ENCODE peak calls at places on chromosomes 4 and X, in five cellular contexts. Z is H9, U is IMR-90, E is H1, H is neuronal stem cell. M is an unnamed sample. For H3K9me3, the result is how much of the 10 kb centered on the place peaks cover.

GRCh38 chr4:174156239-174156826 is 127.1 kb downstream of the FBXO8 start:
- DNase-seq in Z (no peak), U (peak), E (no peak), H (peak), M (peak)

GRCh38 chr4:137267024-137267423 is 265.3 kb downstream of the PCDH18 start:
- DNase-seq in Z (no peak), U (peak), E (no peak), H (no peak), M (no peak)

GRCh38 chrX:68932611-68933010 is 103.8 kb downstream of the EFNB1 start:
- DNase-seq in Z (no peak), U (no peak), E (no peak), H (no peak), M (no peak)

GRCh38 chr4:73653695-73654106 is 33.5 kb upstream of the RASSF6 start:
- DNase-seq in Z (no peak), U (peak), E (no peak), H (peak), M (peak)

GRCh38 chr4:149223659-149224058 is 592.0 kb downstream of the IQCM start:
- DNase-seq in Z (no peak), U (peak), E (no peak), H (no peak), M (no peak)

GRCh38 chr4:141180991-141181760 is 39.5 kb upstream of the ZNF330 start:
- DNase-seq in Z (no peak), U (no peak), E (no peak), H (no peak), M (no peak)

GRCh38 chr4:28682872-28683271 is 1822.2 kb downstream of the STIM2 start:
- DNase-seq in Z (no peak), U (no peak), E (peak), H (no peak), M (no peak)

GRCh38 chr4:48360285-48360965 is 19.1 kb downstream of the SLAIN2 start:
- DNase-seq in Z (no peak), U (peak), E (no peak), H (no peak), M (peak)

GRCh38 chr4:169791064-169791463 is 33.3 kb upstream of the HPF1 start:
- DNase-seq in Z (no peak), U (no peak), E (no peak), H (no peak), M (no peak)

GRCh38 chr4:141153751-141154510 is 20.7 kb upstream of the RNF150 start:
- DNase-seq in Z (no peak), U (peak), E (no peak), H (no peak), M (peak)

DNA sequence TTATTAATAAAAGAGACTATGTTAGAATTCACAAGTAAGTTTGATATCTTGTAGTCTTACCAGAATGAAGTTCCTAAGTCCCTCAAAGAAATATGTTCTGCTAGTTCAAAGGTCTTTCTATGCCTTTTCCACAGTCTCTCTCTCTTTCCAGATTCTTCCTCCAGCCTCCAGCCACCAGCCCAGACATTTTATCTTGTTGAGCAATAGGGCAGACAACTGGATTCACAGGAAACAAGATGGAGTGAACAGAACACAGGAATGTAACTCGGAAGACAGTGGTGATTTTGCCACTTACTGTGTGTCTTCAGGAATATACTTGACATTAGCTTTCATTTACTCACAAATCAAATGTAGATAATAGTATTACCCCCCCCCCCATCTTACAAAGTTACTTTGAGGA is 17.1 kb upstream of the CPEB2 start:
- DNase-seq in Z (no peak), U (no peak), E (no peak), H (no peak), M (peak)
- H2BK15ac ChIP-seq in Z (no peak), U (no peak), E (no peak), H (no peak), M (no peak)

DNA sequence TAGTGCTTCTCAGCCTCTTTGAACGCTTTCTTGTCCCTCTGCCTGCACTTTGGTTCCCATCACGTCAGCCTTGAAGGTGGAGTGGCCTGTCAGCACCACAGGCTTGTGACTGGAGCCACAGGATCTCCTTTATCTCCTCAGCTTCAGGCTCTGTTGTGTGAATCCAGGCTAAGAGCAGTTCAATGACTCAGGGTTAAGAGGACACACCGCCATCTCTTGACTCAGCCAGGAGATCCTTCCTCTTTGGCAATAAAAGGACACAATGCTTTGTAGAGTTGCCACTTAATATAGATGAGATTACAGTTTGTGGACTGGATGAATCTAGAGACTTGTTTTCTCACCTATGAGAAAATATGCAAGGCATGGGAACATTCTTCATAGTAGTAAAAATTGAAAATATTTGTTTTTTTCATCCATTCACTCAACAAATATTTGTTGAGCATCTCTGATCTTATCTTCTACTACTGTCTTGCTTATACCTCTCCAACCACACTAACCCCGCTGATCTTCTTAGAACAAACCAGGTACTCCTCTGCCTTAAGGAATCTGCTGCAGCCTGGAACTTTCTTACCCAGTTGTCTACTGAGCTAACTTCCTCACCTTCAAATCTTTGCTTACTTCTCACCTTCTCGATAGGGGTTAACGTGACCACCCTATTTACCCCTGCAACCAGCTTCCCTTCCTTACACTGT is 62.3 kb downstream of the UCHL1 start:
- DNase-seq in Z (no peak), U (no peak), E (no peak), H (no peak), M (peak)
- H3K9me3 ChIP-seq in Z (under half), U (under half), E (under half), H (under half), M (under half)

GRCh38 chrX:13483773-13484172 is 85.6 kb upstream of the EGFL6 start:
- DNase-seq in Z (no peak), U (no peak), E (no peak), H (no peak), M (no peak)
- H2BK15ac ChIP-seq in Z (no peak), U (no peak), E (no peak), H (no peak), M (no peak)

GRCh38 chrX:99572711-99573110 is 837.4 kb downstream of the PCDH19 start:
- DNase-seq in Z (no peak), U (no peak), E (no peak), H (no peak), M (no peak)
- H3K9me3 ChIP-seq in Z (under half), U (under half), E (under half), H (under half), M (under half)